ENCODE peak calls at places on chromosomes 13 and 19, in five cellular contexts. N is activated T-helper 1 cell treated with anti-CD3 and anti-CD28 coated beads, Interleukin-2, amount 50 U/mL, for 16 hours; P is pancreas; L is GM10248; X is A172. J is an unnamed sample.

GRCh38 chr19:29367701-29368306 is 154.9 kb upstream of the UQCRFS1 start:
- DNase-seq in N (no peak), P (no peak), L (peak), X (no peak), J (no peak)

GRCh38 chr19:49533551-49534488 is 6.0 kb downstream of the RCN3 start:
- DNase-seq in N (peak), P (peak), L (peak), X (peak), J (no peak)

GRCh38 chr13:97240789-97241734 is 18.9 kb downstream of the MBNL2 start:
- DNase-seq in N (no peak), P (no peak), L (no peak), X (no peak), J (no peak)

GRCh38 chr13:107883561-107884175 is 331.7 kb downstream of the LIG4 start:
- DNase-seq in N (no peak), P (no peak), L (no peak), X (peak), J (no peak)

GRCh38 chr13:20669162-20669561 is 34.3 kb upstream of the IL17D start:
- DNase-seq in N (no peak), P (no peak), L (no peak), X (no peak), J (no peak)

GRCh38 chr13:64529874-64530485 is 2700.2 kb downstream of the PCDH9 start:
- DNase-seq in N (no peak), P (no peak), L (peak), X (peak), J (peak)

GRCh38 chr13:81562598-81562997 is 1221.7 kb upstream of the SPRY2 start:
- DNase-seq in N (no peak), P (no peak), L (no peak), X (no peak), J (no peak)

GRCh38 chr13:31815361-31816144 is 76.2 kb downstream of the RXFP2 start:
- DNase-seq in N (no peak), P (no peak), L (no peak), X (no peak), J (no peak)

GRCh38 chr13:43911871-43912270 is 32.2 kb downstream of the LACC1 start:
- DNase-seq in N (no peak), P (no peak), L (no peak), X (no peak), J (no peak)

GRCh38 chr19:41535029-41535622 is 40.8 kb upstream of the CEACAM21 start:
- DNase-seq in N (no peak), P (no peak), L (no peak), X (no peak), J (no peak)

GRCh38 chr13:98103942-98104880 is 38.7 kb upstream of the FARP1 start:
- DNase-seq in N (no peak), P (no peak), L (no peak), X (no peak), J (no peak)

GRCh38 chr19:48842744-48843162 is 6.5 kb upstream of the HSD17B14 start:
- DNase-seq in N (peak), P (no peak), L (peak), X (peak), J (peak)

GRCh38 chr19:12843328-12843727 is 5.0 kb downstream of the MAST1 start:
- DNase-seq in N (no peak), P (no peak), L (no peak), X (no peak), J (no peak)

GRCh38 chr19:32104465-32105235 is 240.8 kb upstream of the ZNF507 start:
- DNase-seq in N (no peak), P (no peak), L (no peak), X (peak), J (no peak)

GRCh38 chr13:83883061-83883523 is 818 bp upstream of the SLITRK1 start:
- DNase-seq in N (no peak), P (no peak), L (no peak), X (no peak), J (no peak)

GRCh38 chr19:33071887-33072286 is 7.2 kb upstream of the RHPN2 start:
- DNase-seq in N (no peak), P (no peak), L (no peak), X (peak), J (no peak)

GRCh38 chr19:3006075-3006767 is 22.9 kb downstream of the TLE2 start:
- DNase-seq in N (no peak), P (no peak), L (no peak), X (no peak), J (no peak)

GRCh38 chr19:991174-991931 is 7.2 kb downstream of the WDR18 start:
- DNase-seq in N (peak), P (peak), L (peak), X (no peak), J (peak)

GRCh38 chr19:4357095-4357797 is 13.9 kb downstream of the MPND start:
- DNase-seq in N (no peak), P (peak), L (no peak), X (no peak), J (no peak)

GRCh38 chr19:4580021-4580901 is 20.8 kb upstream of the SEMA6B start:
- DNase-seq in N (no peak), P (no peak), L (no peak), X (no peak), J (no peak)

GRCh38 chr19:46426035-46426505 is 2.7 kb downstream of the PNMA8C start:
- DNase-seq in N (no peak), P (no peak), L (no peak), X (no peak), J (no peak)

GRCh38 chr19:6481541-6482342 is at the start of gene DENND1C:
- DNase-seq in N (peak), P (no peak), L (peak), X (peak), J (peak)

GRCh38 chr19:19817357-19817756 is 4.2 kb downstream of the ZNF506 start:
- DNase-seq in N (peak), P (no peak), L (no peak), X (no peak), J (no peak)

GRCh38 chr19:18665771-18666202 is 17.7 kb upstream of the CRTC1 start:
- DNase-seq in N (no peak), P (no peak), L (no peak), X (no peak), J (no peak)

GRCh38 chr13:51819544-51819943 is 15.6 kb upstream of the DHRS12 start:
- DNase-seq in N (no peak), P (no peak), L (no peak), X (no peak), J (no peak)

GRCh38 chr19:55255618-55256423 is 3.0 kb downstream of the PPP6R1 start:
- DNase-seq in N (no peak), P (no peak), L (peak), X (peak), J (peak)

GRCh38 chr19:34375598-34375997 is 10.6 kb downstream of the GPI start:
- DNase-seq in N (no peak), P (no peak), L (no peak), X (no peak), J (no peak)